ENCODE peak calls at places on chromosome 18, in four cellular contexts. E is esophagus squamous epithelium, L is hypothalamus, J is KBM-7. C is an unnamed sample.

GRCh38 chr18:48002933-48003365 is 72.5 kb upstream of the SMAD2 start:
- DNase-seq in E (no peak), L (no peak), J (peak), C (no peak)

GRCh38 chr18:42401131-42401673 is 446.2 kb downstream of the PIK3C3 start:
- DNase-seq in E (no peak), L (no peak), J (no peak), C (no peak)

GRCh38 chr18:46343940-46344372 is 239.8 kb downstream of the HAUS1 start:
- DNase-seq in L (no peak), J (no peak), E (no peak), C (peak)

GRCh38 chr18:3819933-3820332 is 370.0 kb downstream of the TGIF1 start:
- DNase-seq in E (no peak), L (no peak), J (no peak), C (no peak)

GRCh38 chr18:76265375-76266225 is 229.4 kb downstream of the ZNF516 start:
- DNase-seq in J (no peak), E (no peak), L (no peak), C (no peak)

GRCh38 chr18:45019469-45019868 is 338.8 kb downstream of the SETBP1 start:
- DNase-seq in L (no peak), E (no peak), J (no peak), C (no peak)

GRCh38 chr18:12890500-12890899 is 6.5 kb upstream of the PTPN2 start:
- DNase-seq in L (no peak), J (peak), E (no peak), C (no peak)

GRCh38 chr18:45379903-45380302 is 235.4 kb upstream of the SLC14A2 start:
- DNase-seq in L (no peak), E (no peak), J (no peak), C (no peak)

GRCh38 chr18:76441668-76442412 is 53.2 kb downstream of the ZNF516 start:
- DNase-seq in E (no peak), J (no peak), L (no peak), C (no peak)

GRCh38 chr18:35935805-35936204 is 36.7 kb upstream of the RMP24 start:
- DNase-seq in J (no peak), L (no peak), E (no peak), C (no peak)

GRCh38 chr18:77087391-77088141 is 45.0 kb downstream of the MBP start:
- DNase-seq in E (no peak), L (no peak), J (no peak), C (no peak)

GRCh38 chr18:59839241-59839640 is 60.6 kb upstream of the PMAIP1 start:
- DNase-seq in E (no peak), J (no peak), L (no peak), C (no peak)

GRCh38 chr18:64519191-64519590 is 370.3 kb upstream of the LINC00305 start:
- DNase-seq in E (no peak), L (no peak), J (no peak), C (no peak)

GRCh38 chr18:63553117-63553516 is 10.9 kb downstream of the SERPINB12 start:
- DNase-seq in L (no peak), E (no peak), J (no peak), C (no peak)

GRCh38 chr18:70907673-70908072 is 618.8 kb downstream of the SOCS6 start:
- DNase-seq in J (no peak), E (no peak), L (no peak), C (no peak)

GRCh38 chr18:1048048-1048447 is 143.4 kb downstream of the ADCYAP1 start:
- DNase-seq in E (no peak), J (no peak), L (no peak), C (no peak)

GRCh38 chr18:45658756-45659155 is 43.5 kb downstream of the SLC14A2 start:
- DNase-seq in E (no peak), L (no peak), J (no peak), C (no peak)

GRCh38 chr18:45440246-45440645 is 175.0 kb upstream of the SLC14A2 start:
- DNase-seq in E (no peak), L (no peak), J (no peak), C (no peak)

GRCh38 chr18:40821596-40822243 is 1133.3 kb upstream of the PIK3C3 start:
- DNase-seq in E (no peak), L (no peak), J (no peak), C (no peak)

GRCh38 chr18:42274488-42275137 is 319.6 kb downstream of the PIK3C3 start:
- DNase-seq in L (no peak), E (no peak), J (no peak), C (no peak)

GRCh38 chr18:48342125-48342524 is 67.1 kb downstream of the ZBTB7C start:
- DNase-seq in L (no peak), E (no peak), J (no peak), C (no peak)

GRCh38 chr18:32018331-32019250 is at the start of gene RNF125:
- DNase-seq in E (peak), J (peak), L (peak), C (peak)

GRCh38 chr18:13288509-13289138 is 70.1 kb downstream of the LDLRAD4 start:
- DNase-seq in E (no peak), L (no peak), J (no peak), C (no peak)

GRCh38 chr18:61643884-61644647 is 248.7 kb downstream of the RNF152 start:
- DNase-seq in E (no peak), J (peak), L (no peak), C (no peak)

GRCh38 chr18:62131305-62131909 is 55.4 kb downstream of the PIGN start:
- DNase-seq in J (peak), L (no peak), E (no peak), C (peak)

GRCh38 chr18:54607213-54607934 is 16.3 kb downstream of the DYNAP start:
- DNase-seq in J (peak), L (no peak), E (no peak), C (no peak)

GRCh38 chr18:3624546-3624817 is 174.5 kb downstream of the TGIF1 start:
- DNase-seq in E (no peak), J (no peak), L (no peak), C (no peak)

GRCh38 chr18:74251297-74252031 is 40.3 kb downstream of the CYB5A start:
- DNase-seq in L (no peak), J (peak), E (no peak), C (no peak)

GRCh38 chr18:74524097-74524496 is 10.2 kb upstream of the CNDP1 start:
- DNase-seq in E (no peak), L (no peak), J (peak), C (no peak)

GRCh38 chr18:12278153-12278764 is 24.1 kb downstream of the CIDEA start:
- DNase-seq in J (no peak), L (no peak), E (no peak), C (no peak)

C was measured in CD4-positive, CD25-positive, alpha-beta regulatory T cell.